ENCODE peak calls at places on chromosomes 7 and 10, in five cellular contexts. S is stimulated activated naive CD8-positive, alpha-beta T cell treated with anti-CD3 and anti-CD28 coated beads, Interleukin-15, Interleukin-2, amounts not matched to agents 100 U/mL and 50 U/mL, for 24 hours; A is AG08395; I is 8988T; L is COR-L47. U is an unnamed sample.

GRCh38 chr10:110512461-110513187 is 14.9 kb downstream of the DUSP5 start:
- DNase-seq in S (peak), A (peak), I (no peak), L (no peak), U (no peak)

GRCh38 chr7:132564090-132564489 is 12.2 kb downstream of the PLXNA4 start:
- DNase-seq in S (no peak), A (no peak), I (no peak), L (no peak), U (no peak)

GRCh38 chr7:106608664-106609063 is 52.3 kb downstream of the CCDC71L start:
- DNase-seq in S (no peak), A (no peak), I (no peak), L (no peak), U (no peak)

GRCh38 chr7:128188396-128189230 is 52.5 kb upstream of the LEP start:
- DNase-seq in S (no peak), A (no peak), I (no peak), L (no peak), U (no peak)

GRCh38 chr7:130140551-130141160 is 64.5 kb downstream of the TMEM209 start:
- DNase-seq in S (no peak), A (no peak), I (no peak), L (no peak), U (no peak)

GRCh38 chr10:117163061-117163953 is 25.2 kb upstream of the VAX1 start:
- DNase-seq in S (peak), A (no peak), I (no peak), L (no peak), U (no peak)

GRCh38 chr7:100685049-100685605 is 8.9 kb downstream of the GIGYF1 start:
- DNase-seq in S (no peak), A (no peak), I (no peak), L (no peak), U (no peak)

GRCh38 chr10:131242007-131242406 is 69.5 kb downstream of the TCERG1L start:
- DNase-seq in S (peak), A (no peak), I (no peak), L (no peak), U (no peak)

GRCh38 chr10:132634241-132634946 is 96.8 kb downstream of the INPP5A start:
- DNase-seq in S (no peak), A (no peak), I (no peak), L (no peak), U (no peak)

GRCh38 chr7:50182734-50183133 is 89.7 kb upstream of the ZPBP start:
- DNase-seq in S (no peak), A (no peak), I (no peak), L (no peak), U (no peak)

GRCh38 chr10:56722912-56723311 is 361.9 kb upstream of the ZWINT start:
- DNase-seq in S (no peak), A (no peak), I (no peak), L (no peak), U (no peak)

GRCh38 chr10:118638680-118639079 is 43.2 kb upstream of the PRLHR start:
- DNase-seq in S (no peak), A (no peak), I (no peak), L (no peak), U (no peak)

GRCh38 chr7:88516424-88516823 is 209.7 kb upstream of the STEAP4 start:
- DNase-seq in S (no peak), A (no peak), I (no peak), L (no peak), U (no peak)

GRCh38 chr7:29557954-29558353 is 5.7 kb upstream of the PRR15 start:
- DNase-seq in S (no peak), A (peak), I (no peak), L (no peak), U (no peak)

GRCh38 chr10:58993480-58994221 is 182.8 kb upstream of the PHYHIPL start:
- DNase-seq in S (no peak), A (no peak), I (no peak), L (no peak), U (no peak)

GRCh38 chr7:112129655-112130323 is 76.4 kb downstream of the DOCK4 start:
- DNase-seq in S (no peak), A (no peak), I (no peak), L (peak), U (no peak)

GRCh38 chr7:17239683-17240521 is 58.5 kb upstream of the AHR start:
- DNase-seq in S (no peak), A (peak), I (no peak), L (no peak), U (no peak)

GRCh38 chr7:11195502-11195901 is 221.8 kb downstream of the PHF14 start:
- DNase-seq in S (no peak), A (no peak), I (no peak), L (no peak), U (no peak)

GRCh38 chr10:122551450-122551849 is 9.1 kb upstream of the DMBT1 start:
- DNase-seq in S (peak), A (no peak), I (no peak), L (no peak), U (no peak)

GRCh38 chr7:108000875-108001758 is 1.8 kb downstream of the LAMB1 start:
- DNase-seq in S (peak), A (no peak), I (peak), L (no peak), U (no peak)

GRCh38 chr10:11782793-11783557 is 40.2 kb upstream of the PROSER2 start:
- DNase-seq in S (no peak), A (peak), I (peak), L (peak), U (no peak)

GRCh38 chr7:73451780-73452398 is 18.3 kb downstream of the FZD9 start:
- DNase-seq in S (no peak), A (peak), I (no peak), L (peak), U (peak)

GRCh38 chr7:129829677-129830631 is 122.8 kb downstream of the UBE2H start:
- DNase-seq in S (peak), A (peak), I (no peak), L (peak), U (peak)

GRCh38 chr10:130932326-130933007 is 379.1 kb downstream of the TCERG1L start:
- DNase-seq in S (no peak), A (no peak), I (no peak), L (no peak), U (no peak)

GRCh38 chr7:115805458-115805857 is 225.1 kb downstream of the TFEC start:
- DNase-seq in S (no peak), A (no peak), I (no peak), L (peak), U (peak)

GRCh38 chr7:159097661-159098423 is 46.8 kb downstream of the VIPR2 start:
- DNase-seq in S (no peak), A (no peak), I (no peak), L (no peak), U (no peak)

GRCh38 chr10:5692476-5693358 is 8.1 kb downstream of the TASOR2 start:
- DNase-seq in S (peak), A (peak), I (no peak), L (peak), U (no peak)

GRCh38 chr10:119090026-119090808 is 9.6 kb upstream of the EIF3A start:
- DNase-seq in S (peak), A (no peak), I (no peak), L (no peak), U (no peak)

GRCh38 chr10:51629969-51630617 is 69.3 kb downstream of the CSTF2T start:
- DNase-seq in S (no peak), A (peak), I (no peak), L (no peak), U (no peak)

GRCh38 chr7:12403287-12404181 is at the start of gene VWDE:
- DNase-seq in S (peak), A (no peak), I (peak), L (peak), U (peak)

U was measured in NCI-H2081 treated with DMSO at 0.1 percent for 48 hours.